ENCODE peak calls at places on chromosomes 16 and 17, in eight cellular contexts. I is A549, A is neural crest cell, F is ovary, C is fibroblast of pulmonary artery, T is kidney, E is adrenal gland, P is PC-3. R is an unnamed sample.

GRCh38 chr17:50763716-50764450 is 3.4 kb downstream of the ANKRD40CL start:
- DNase-seq in I (no peak), A (no peak), F (no peak), C (no peak), T (no peak), E (no peak), P (peak), R (no peak)

GRCh38 chr16:80806957-80807356 is 2.6 kb upstream of the CDYL2 start:
- DNase-seq in I (peak), A (no peak), F (no peak), C (peak), T (no peak), E (no peak), P (peak), R (peak)

GRCh38 chr17:61808442-61808841 is 54.9 kb downstream of the BRIP1 start:
- DNase-seq in I (no peak), A (no peak), F (no peak), C (no peak), T (no peak), E (no peak), P (no peak), R (no peak)

GRCh38 chr16:16141141-16141540 is 82.2 kb downstream of the ABCC6 start:
- DNase-seq in I (no peak), A (no peak), F (no peak), C (no peak), T (peak), E (no peak), P (no peak), R (no peak)

GRCh38 chr16:52383640-52384292 is 163.2 kb downstream of the TOX3 start:
- DNase-seq in I (no peak), A (no peak), F (no peak), C (no peak), T (no peak), E (no peak), P (no peak), R (peak)

GRCh38 chr17:27810211-27810901 is 10.0 kb upstream of the NOS2 start:
- DNase-seq in I (no peak), A (no peak), F (no peak), C (no peak), T (no peak), E (no peak), P (no peak), R (no peak)

GRCh38 chr16:4015275-4015990 is 100.8 kb downstream of the ADCY9 start:
- DNase-seq in I (peak), A (no peak), F (no peak), C (no peak), T (peak), E (no peak), P (no peak), R (no peak)

GRCh38 chr17:36714789-36715188 is 113.4 kb downstream of the MRM1 start:
- DNase-seq in I (no peak), A (no peak), F (no peak), C (no peak), T (no peak), E (no peak), P (no peak), R (no peak)

GRCh38 chr17:53574038-53574437 is 248.7 kb upstream of the KIF2B start:
- DNase-seq in I (no peak), A (no peak), F (no peak), C (no peak), T (no peak), E (no peak), P (no peak), R (no peak)

GRCh38 chr17:72182256-72182890 is 61.6 kb downstream of the SOX9 start:
- DNase-seq in I (peak), A (no peak), F (no peak), C (no peak), T (no peak), E (no peak), P (peak), R (no peak)

GRCh38 chr17:36899250-36900129 is 37.8 kb upstream of the LHX1 start:
- DNase-seq in I (no peak), A (no peak), F (no peak), C (no peak), T (no peak), E (no peak), P (no peak), R (no peak)

GRCh38 chr16:64974381-64974780 is 147.5 kb downstream of the CDH11 start:
- DNase-seq in I (no peak), A (no peak), F (no peak), C (no peak), T (no peak), E (no peak), P (no peak), R (no peak)

GRCh38 chr16:30082545-30083090 is 6.8 kb downstream of the PPP4C start:
- DNase-seq in I (no peak), A (no peak), F (no peak), C (no peak), T (no peak), E (no peak), P (no peak), R (no peak)
- TF ChIP-seq CTCF in I (no peak), A (peak), F (no peak), C (peak), T (no peak), E (no peak), P (peak), R (peak)

GRCh38 chr17:7887038-7887481 is 1.5 kb upstream of the CHD3 start:
- DNase-seq in I (no peak), A (no peak), F (no peak), C (no peak), T (no peak), E (no peak), P (no peak), R (no peak)
- TF ChIP-seq CTCF in I (no peak), A (no peak), F (no peak), C (peak), T (no peak), E (no peak), P (peak), R (peak)

GRCh38 chr17:17739388-17740066 is 58.3 kb downstream of the RAI1 start:
- DNase-seq in I (peak), A (no peak), F (peak), C (peak), T (peak), E (peak), P (peak), R (peak)
- TF ChIP-seq CTCF in I (no peak), A (no peak), F (no peak), C (no peak), T (no peak), E (no peak), P (no peak), R (no peak)

GRCh38 chr17:60602871-60603270 is 2.9 kb downstream of the PPM1D start:
- DNase-seq in I (no peak), A (no peak), F (no peak), C (no peak), T (no peak), E (no peak), P (no peak), R (no peak)

GRCh38 chr17:60599620-60600489 is at the start of gene PPM1D:
- DNase-seq in I (peak), A (peak), F (peak), C (peak), T (peak), E (peak), P (peak), R (peak)

GRCh38 chr17:60602385-60602742 is 2.4 kb downstream of the PPM1D start:
- DNase-seq in I (peak), A (no peak), F (no peak), C (no peak), T (no peak), E (no peak), P (peak), R (no peak)

GRCh38 chr17:60600490-60601431 is 768 bp downstream of the PPM1D start:
- DNase-seq in I (peak), A (peak), F (peak), C (peak), T (peak), E (peak), P (peak), R (peak)

DNA sequence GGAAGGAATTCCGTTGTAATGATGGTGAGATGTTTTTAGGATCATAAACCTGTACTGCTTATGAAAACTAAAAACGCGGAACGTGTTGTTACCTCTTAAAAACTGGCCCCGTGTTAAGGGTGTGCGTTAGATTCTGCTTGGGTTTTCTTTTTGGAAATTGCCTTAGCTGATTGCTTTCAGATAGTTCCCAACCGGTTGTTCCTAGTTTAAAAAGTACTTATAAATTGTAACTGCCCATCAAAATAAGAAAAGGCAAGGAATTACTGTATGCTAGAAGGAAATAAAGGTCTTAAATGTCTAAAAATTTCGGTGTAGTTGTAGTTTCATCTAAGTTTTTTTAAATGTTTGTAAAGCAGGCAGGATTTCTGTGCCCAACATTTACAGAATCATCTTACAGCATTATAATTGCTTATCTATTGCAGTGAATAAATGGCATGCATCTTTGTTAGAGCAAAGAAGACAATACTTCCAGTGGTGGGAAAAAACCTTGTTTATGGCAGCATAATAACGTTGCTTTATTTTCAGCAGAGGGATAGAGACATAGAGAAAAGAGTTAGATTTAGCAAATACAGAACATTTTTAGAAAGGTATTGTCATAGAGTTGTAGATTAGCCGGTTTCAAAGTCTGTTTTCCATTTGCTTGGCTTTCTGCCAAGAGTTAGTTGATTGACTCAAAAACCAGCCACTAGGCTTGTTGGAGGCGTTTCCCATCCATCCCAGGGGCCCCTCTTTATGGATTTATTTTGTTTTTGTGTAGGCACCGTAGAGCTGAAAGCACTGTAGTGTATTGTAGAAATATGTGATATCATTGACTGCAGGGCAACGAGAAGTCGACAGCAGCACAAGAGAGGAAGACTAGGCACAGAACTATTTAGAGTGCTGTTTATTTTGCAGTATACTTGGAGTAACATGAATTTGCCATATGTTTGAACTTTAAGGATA is 1.7 kb downstream of the PPM1D start:
- DNase-seq in I (peak), A (peak), F (no peak), C (peak), T (no peak), E (peak), P (peak), R (peak)
- TF ChIP-seq CTCF in I (peak), A (peak), F (no peak), C (no peak), T (no peak), E (no peak), P (peak), R (no peak)

GRCh38 chr17:17848311-17848710 is 11.5 kb upstream of the SREBF1 start:
- DNase-seq in I (no peak), A (no peak), F (no peak), C (no peak), T (no peak), E (peak), P (no peak), R (no peak)

GRCh38 chr17:17849147-17849820 is 12.5 kb upstream of the SREBF1 start:
- DNase-seq in I (no peak), A (no peak), F (peak), C (peak), T (peak), E (peak), P (no peak), R (no peak)

GRCh38 chr17:17851603-17852002 is 14.8 kb upstream of the SREBF1 start:
- DNase-seq in I (no peak), A (no peak), F (no peak), C (no peak), T (no peak), E (no peak), P (no peak), R (no peak)

GRCh38 chr17:17851101-17851500 is 14.3 kb upstream of the SREBF1 start:
- DNase-seq in I (no peak), A (no peak), F (no peak), C (no peak), T (no peak), E (no peak), P (no peak), R (no peak)

DNA sequence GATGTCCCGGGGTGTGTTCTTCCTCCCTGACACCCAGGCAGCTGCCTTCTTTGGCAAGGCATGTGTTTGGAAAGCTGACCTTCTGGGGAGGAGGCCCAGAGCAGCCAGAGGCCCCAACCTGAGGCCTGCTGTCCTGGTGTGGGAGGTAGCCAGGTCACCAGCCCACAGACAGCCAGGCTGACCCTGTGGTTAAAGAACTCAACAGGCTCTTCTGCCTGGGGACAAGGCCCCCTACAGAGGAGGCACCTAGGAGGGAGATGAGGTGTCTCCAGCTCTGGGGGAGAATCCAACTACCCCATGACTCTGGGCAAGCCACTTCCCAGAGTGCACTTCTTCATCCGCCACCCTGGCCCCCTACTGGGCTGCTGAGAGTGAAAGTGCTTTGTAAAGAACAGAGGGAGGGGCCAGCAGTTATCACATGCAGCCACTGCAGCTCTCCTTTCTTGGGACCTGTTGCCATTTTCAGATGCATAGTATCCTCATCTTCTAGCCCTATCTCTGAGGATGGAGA is 13.1 kb upstream of the SREBF1 start:
- DNase-seq in I (peak), A (peak), F (peak), C (peak), T (no peak), E (peak), P (peak), R (no peak)
- TF ChIP-seq CTCF in I (no peak), A (peak), F (peak), C (peak), T (no peak), E (peak), P (peak), R (no peak)

DNA sequence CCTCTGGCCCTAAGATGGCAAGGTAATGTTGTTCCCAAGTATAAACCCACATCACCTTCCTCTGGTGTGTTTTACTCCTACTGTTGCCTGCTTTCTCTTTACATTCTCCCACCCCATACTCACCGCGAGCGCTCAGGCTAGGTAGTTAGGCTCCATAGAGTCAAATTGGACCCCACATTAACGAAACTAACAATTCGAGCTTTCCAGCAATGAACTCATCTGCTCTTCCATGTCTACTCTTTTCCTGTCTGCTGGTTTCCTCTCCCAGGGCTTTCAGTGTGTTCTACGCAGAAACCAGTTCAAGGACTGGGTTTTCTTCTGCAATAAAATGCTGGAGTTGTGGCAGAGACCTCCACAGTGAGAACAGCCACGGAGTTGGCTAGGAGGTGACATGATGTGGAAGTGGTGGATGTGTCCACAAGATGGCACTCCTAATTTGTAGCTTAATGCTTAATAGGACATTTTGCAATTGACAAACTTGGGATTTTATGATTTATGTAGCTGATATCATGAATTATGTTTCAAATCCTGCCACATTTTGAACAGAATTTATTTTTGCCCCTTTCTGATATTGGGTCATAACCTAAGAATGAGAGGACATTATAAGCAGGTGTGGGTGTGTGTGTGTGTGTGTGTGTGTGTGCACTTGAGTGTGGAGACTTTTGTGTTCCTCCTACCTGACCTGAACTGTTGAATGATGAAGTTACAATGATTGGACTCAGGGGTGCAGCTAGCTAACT is 2.2 kb upstream of the UQCRC2 start:
- DNase-seq in I (peak), A (no peak), F (no peak), C (peak), T (no peak), E (no peak), P (peak), R (peak)
- TF ChIP-seq CTCF in I (peak), A (peak), F (no peak), C (peak), T (peak), E (no peak), P (peak), R (peak)

DNA sequence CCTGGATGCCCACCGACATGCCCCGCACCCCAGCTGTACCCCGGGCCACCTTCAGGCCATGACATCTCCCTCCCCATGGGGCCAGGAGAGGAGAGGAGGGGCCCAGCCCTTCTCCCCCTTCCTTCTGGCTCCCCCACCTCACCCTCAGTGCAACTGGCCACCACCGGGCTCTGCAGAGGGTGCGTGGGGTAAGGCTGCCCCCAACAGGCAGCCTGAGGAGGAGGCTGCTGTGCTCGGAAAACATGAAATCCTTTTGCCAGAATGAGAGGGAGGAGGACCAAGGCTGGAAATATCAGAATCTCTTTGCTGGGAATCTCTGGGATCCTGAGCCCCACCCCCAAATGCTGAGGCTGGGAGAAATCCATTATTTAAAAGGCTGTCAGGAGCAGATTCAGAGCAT is 68.4 kb downstream of the CCT6B start:
- DNase-seq in I (peak), A (peak), F (no peak), C (no peak), T (no peak), E (no peak), P (peak), R (no peak)
- TF ChIP-seq CTCF in I (peak), A (peak), F (no peak), C (peak), T (peak), E (peak), P (peak), R (peak)

DNA sequence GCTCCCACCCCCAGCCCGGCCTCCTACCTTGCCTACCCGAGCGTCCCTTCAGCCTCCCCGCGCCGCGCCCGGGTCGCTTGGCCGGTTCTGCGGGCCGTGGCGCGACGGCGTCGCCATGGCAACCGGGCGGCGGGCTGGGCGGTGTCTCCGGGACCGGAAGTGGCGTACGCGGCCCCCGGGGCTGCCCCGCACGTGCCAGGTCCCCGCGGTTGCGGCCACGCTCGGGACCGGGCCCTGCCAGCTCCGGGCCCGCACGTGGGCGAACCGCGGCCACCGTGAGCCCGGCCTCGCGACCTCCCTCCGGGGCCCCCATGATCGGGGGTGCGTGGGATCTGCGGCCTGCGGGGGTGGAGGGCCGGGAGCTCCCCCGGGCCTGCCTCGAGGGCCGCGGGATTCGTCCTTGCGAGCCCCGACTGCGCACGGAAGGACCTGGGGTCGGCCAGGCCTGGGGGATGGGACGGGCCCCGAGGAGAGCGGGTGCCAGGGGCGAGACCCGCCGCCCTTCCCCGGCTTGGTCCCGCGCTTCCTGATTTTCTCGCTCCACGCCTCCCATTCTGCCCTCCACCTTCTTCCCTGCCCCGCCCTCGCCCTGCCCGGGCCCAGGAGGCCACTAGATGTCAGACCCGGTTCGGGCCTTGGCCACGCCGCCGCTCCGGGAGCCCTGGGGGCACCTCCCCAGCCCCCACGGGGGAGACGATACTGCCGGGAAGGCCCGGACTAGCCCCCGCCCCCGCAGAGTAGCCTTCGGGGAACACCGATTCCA is at the start of gene CYB561:
- DNase-seq in I (peak), A (peak), F (peak), C (peak), T (peak), E (peak), P (peak), R (peak)
- TF ChIP-seq CTCF in I (no peak), A (no peak), F (no peak), C (no peak), T (peak), E (no peak), P (peak), R (peak)

R was measured in bronchial epithelial cell.